ENCODE peak calls at places on chromosomes 4 and X, in five cellular contexts. C is transverse colon, Y is HCT116, F is sigmoid colon, N is breast epithelium. K is an unnamed sample.

GRCh38 chr4:113563691-113564378 is 197.7 kb downstream of the CAMK2D start:
- DNase-seq in C (no peak), Y (no peak), F (no peak), N (no peak), K (no peak)

GRCh38 chr4:88802138-88802537 is 104.5 kb upstream of the NAP1L5 start:
- DNase-seq in C (no peak), Y (no peak), F (no peak), N (no peak), K (no peak)

GRCh38 chr4:124803641-124804040 is 91.1 kb upstream of the ANKRD50 start:
- DNase-seq in C (no peak), Y (no peak), F (no peak), N (no peak), K (no peak)

GRCh38 chr4:109655396-109655795 is 47.8 kb downstream of the CASP6 start:
- DNase-seq in C (no peak), Y (no peak), F (no peak), N (no peak), K (no peak)

GRCh38 chr4:123444298-123444731 is 47.7 kb downstream of the SPRY1 start:
- DNase-seq in C (peak; percentile 55), Y (no peak), F (no peak), N (no peak), K (no peak)

GRCh38 chr4:91198951-91199350 is 1071.8 kb downstream of the CCSER1 start:
- DNase-seq in C (no peak), Y (no peak), F (no peak), N (no peak), K (no peak)

GRCh38 chrX:26851981-26852380 is 611.2 kb downstream of the PPP4R3C start:
- DNase-seq in C (no peak), Y (peak; percentile 23), F (no peak), N (no peak), K (no peak)

GRCh38 chr4:167021545-167022155 is 212.6 kb downstream of the SPOCK3 start:
- DNase-seq in C (peak; percentile 56), Y (peak; percentile 66), F (peak; percentile 66), N (peak; percentile 63), K (no peak)

GRCh38 chrX:69210513-69211065 is 45.3 kb upstream of the PJA1 start:
- DNase-seq in C (no peak), Y (no peak), F (no peak), N (no peak), K (no peak)

GRCh38 chr4:172270421-172270820 is 457.2 kb downstream of the GALNTL6 start:
- DNase-seq in C (no peak), Y (no peak), F (no peak), N (no peak), K (no peak)

GRCh38 chr4:4857809-4858508 is 1.5 kb upstream of the MSX1 start:
- DNase-seq in C (no peak), Y (no peak), F (peak; percentile 50), N (no peak), K (no peak)

GRCh38 chr4:110475881-110476818 is at the start of gene ENPEP:
- DNase-seq in C (peak; percentile 18), Y (no peak), F (peak; percentile 65), N (no peak), K (no peak)

GRCh38 chrX:111164728-111165127 is 68.7 kb downstream of the PAK3 start:
- DNase-seq in C (no peak), Y (no peak), F (no peak), N (no peak), K (no peak)

DNA sequence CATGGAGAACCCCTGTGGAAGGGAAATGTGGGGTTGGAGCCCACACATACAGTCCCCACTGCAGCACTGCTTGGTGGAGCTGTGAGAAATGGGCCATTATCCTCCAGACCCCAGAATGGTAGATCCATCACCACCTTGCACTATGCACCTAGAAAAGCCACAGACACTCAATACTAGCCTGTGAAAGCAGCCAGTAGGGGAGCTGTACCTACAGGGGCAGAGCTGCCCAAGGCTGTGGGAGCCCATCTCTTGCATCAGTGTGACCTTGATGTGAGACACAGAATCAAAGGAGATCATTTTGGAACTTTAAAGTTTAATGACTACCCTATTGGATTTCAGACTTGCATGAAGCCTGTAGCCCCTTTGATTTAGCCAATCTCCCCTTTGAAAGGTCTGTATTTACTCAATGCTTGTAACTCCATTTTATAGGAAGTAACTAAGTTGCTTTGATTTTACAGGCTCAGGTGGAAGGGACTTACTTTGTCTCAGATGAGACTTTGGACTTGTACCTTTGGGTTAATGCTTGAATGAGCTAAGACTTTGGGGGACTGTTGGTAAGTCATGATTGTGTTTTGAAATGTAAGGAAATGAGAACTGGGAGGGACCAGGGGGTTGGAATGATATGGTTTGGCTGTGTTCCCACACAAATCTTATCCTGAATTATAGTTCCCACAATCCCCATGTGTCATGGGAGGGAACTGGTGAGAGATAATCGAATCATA is 352.7 kb downstream of the INPP4B start:
- DNase-seq in C (no peak), Y (no peak), F (no peak), N (no peak), K (no peak)
- TF ChIP-seq CTCF in C (no peak), Y (peak; percentile 12), F (no peak), N (no peak), K (no peak)

GRCh38 chrX:154365997-154366665 is 8.3 kb downstream of the FLNA start:
- DNase-seq in C (no peak), Y (no peak), F (no peak), N (no peak), K (no peak)
- TF ChIP-seq POLR2AphosphoS5 in C (no peak), Y (no peak), F (peak; percentile 25), N (no peak), K (no peak)

GRCh38 chr4:8021796-8022195 is 82.1 kb upstream of the AFAP1 start:
- DNase-seq in C (no peak), Y (no peak), F (no peak), N (no peak), K (no peak)
- TF ChIP-seq CTCF in C (no peak), Y (peak; percentile 28), F (no peak), N (no peak), K (no peak)

DNA sequence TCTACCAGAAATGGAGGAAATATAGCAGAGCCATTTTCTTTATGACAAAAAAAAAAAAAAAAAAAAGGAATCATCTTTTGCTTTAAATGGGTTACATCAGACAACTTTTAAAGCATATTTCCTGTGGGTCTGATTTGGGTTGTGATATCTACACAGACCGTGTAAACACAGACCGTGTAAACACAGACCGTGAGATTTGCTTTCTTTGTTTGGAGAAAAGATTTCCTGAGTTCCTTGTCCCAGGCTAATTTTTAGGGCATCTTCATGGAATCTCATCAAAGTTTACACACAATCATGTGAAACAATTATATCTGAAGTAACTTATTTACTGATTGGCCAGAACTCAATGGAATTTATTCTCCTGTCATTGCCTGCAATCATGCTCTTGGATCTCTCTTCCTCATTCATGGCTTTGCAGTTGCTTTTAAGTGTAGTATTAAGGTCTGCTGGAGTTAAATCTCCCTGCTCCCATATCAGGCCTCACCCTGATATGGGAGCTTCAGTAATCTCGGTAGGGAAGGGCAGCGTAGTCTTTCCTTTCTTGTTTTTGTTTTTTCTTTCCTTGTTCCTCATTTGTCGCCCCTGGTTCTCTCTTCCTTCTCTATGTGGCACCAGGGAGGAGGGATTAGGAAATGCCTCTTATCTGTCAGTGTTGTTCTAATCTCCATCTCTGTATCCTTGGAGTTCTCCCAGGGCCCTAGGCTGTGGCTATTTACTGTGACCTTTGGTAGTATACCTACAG is 248.6 kb upstream of the JADE1 start:
- DNase-seq in C (no peak), Y (no peak), F (no peak), N (no peak), K (no peak)
- TF ChIP-seq POLR2AphosphoS5 in C (no peak), Y (no peak), F (no peak), N (no peak), K (no peak)

GRCh38 chrX:103845165-103845653 is 13.2 kb upstream of the RAB9B start:
- DNase-seq in C (peak; percentile 72), Y (peak; percentile 38), F (peak; percentile 76), N (peak; percentile 47), K (no peak)
- TF ChIP-seq CTCF in C (peak; percentile 51), Y (peak; percentile 51), F (peak; percentile 44), N (peak; percentile 42), K (peak; percentile 60)

GRCh38 chr4:56405016-56405415 is 17.7 kb upstream of the AASDH start:
- DNase-seq in C (no peak), Y (no peak), F (no peak), N (no peak), K (no peak)

GRCh38 chr4:56414135-56414675 is 21.2 kb downstream of the PPAT start:
- DNase-seq in C (no peak), Y (no peak), F (no peak), N (no peak), K (no peak)

GRCh38 chr4:56408978-56409377 is 21.7 kb upstream of the AASDH start:
- DNase-seq in C (no peak), Y (no peak), F (no peak), N (no peak), K (no peak)

GRCh38 chr4:56406151-56406550 is 18.9 kb upstream of the AASDH start:
- DNase-seq in C (no peak), Y (no peak), F (no peak), N (no peak), K (no peak)

GRCh38 chr4:56410247-56410646 is 23.0 kb upstream of the AASDH start:
- DNase-seq in C (peak; percentile 17), Y (peak; percentile 89), F (no peak), N (no peak), K (no peak)
- TF ChIP-seq POLR2AphosphoS5 in C (peak; percentile 64), Y (peak; percentile 53), F (peak; percentile 74), N (peak; percentile 89), K (peak; percentile 94)

GRCh38 chrX:56026816-56027215 is 205.3 kb upstream of the KLF8 start:
- DNase-seq in C (no peak), Y (no peak), F (no peak), N (no peak), K (no peak)

GRCh38 chrX:56029691-56030090 is 202.5 kb upstream of the KLF8 start:
- DNase-seq in C (no peak), Y (no peak), F (no peak), N (no peak), K (no peak)

GRCh38 chrX:56031409-56031808 is 200.7 kb upstream of the KLF8 start:
- DNase-seq in C (no peak), Y (no peak), F (no peak), N (no peak), K (no peak)

GRCh38 chrX:56029188-56029587 is 203.0 kb upstream of the KLF8 start:
- DNase-seq in C (no peak), Y (no peak), F (no peak), N (no peak), K (no peak)

GRCh38 chrX:56025872-56026571 is 206.1 kb upstream of the KLF8 start:
- DNase-seq in C (no peak), Y (no peak), F (no peak), N (no peak), K (no peak)
- TF ChIP-seq CTCF in C (no peak), Y (no peak), F (no peak), N (no peak), K (no peak)

DNA sequence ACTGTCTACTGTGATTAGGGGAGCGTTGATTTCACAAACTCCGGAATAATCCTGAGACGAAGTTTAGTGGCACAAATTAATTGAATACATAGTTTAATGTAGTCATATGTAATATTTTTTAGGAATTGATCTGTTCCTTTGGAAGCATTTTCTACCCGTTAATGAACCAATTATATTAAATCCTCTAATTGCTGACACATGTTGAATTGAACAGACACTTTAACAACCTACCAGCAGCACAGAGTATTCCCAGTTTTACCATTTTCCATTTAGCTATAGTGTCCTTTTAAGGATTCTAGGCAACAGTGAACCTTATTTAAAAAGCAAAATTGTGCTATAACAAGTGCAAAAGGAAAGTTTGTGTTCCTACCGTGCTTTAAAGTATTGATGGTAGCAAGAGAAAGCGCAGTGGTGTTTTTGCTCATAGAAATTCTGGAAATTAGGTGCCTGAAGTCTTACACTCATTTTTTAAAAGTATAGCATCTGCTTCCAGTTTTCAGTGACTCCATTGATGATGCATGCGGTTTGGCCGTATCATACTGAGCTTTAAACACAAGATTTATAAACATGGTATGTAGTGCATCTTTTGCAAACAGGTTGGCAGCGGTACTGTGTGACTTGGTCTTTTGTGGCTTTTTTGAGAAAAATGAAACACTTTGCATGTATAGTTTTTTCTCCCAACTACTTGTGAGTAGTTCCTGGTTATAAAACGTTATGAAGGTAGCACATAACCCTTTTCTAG is 1.8 kb downstream of the DDX3X start:
- DNase-seq in C (no peak), Y (no peak), F (no peak), N (no peak), K (no peak)
- TF ChIP-seq POLR2AphosphoS5 in C (no peak), Y (peak; percentile 14), F (no peak), N (no peak), K (no peak)

K was measured in vagina.